ENCODE peak calls at places on chromosome 10, in nine cellular contexts. T is naive thymus-derived CD8-positive, alpha-beta T cell; D is upper lobe of right lung; H is activated naive CD4-positive, alpha-beta T cell treated with anti-CD3 and anti-CD28 coated beads, Interleukin-2, amount 50 U/mL, for 72 hours; G is activated B cell treated with CpG ODN at 0.5 μM for 24 hours; X is stimulated activated naive B cell treated with anti-CD40 and anti-IgM and Interleukin-4, amounts not matched to agents 10 μg/mL and 1 μg/mL and 100 μg/mL, for 72 hours; E is heart right ventricle; Y is activated CD4-positive, alpha-beta T cell treated with anti-CD3 and anti-CD28 coated beads for 36 hours; V is gastroesophageal sphincter. M is an unnamed sample.

GRCh38 chr10:107749235-107749634 is 584.7 kb upstream of the SORCS1 start:
- ATAC-seq in T (no peak), D (no peak), H (no peak), G (no peak), X (no peak), E (no peak), Y (no peak), V (no peak), M (no peak)

GRCh38 chr10:16995867-16996529 is 133.6 kb downstream of the CUBN start:
- ATAC-seq in T (peak; percentile 82), D (peak; percentile 59), H (no peak), G (no peak), X (no peak), E (peak; percentile 88), Y (no peak), V (peak; percentile 57), M (no peak)

GRCh38 chr10:129023057-129023456 is 444.0 kb upstream of the MGMT start:
- ATAC-seq in T (no peak), D (no peak), H (no peak), G (no peak), X (no peak), E (peak; percentile 90), Y (no peak), V (peak; percentile 59), M (no peak)

GRCh38 chr10:129105266-129105665 is 361.8 kb upstream of the MGMT start:
- ATAC-seq in T (no peak), D (no peak), H (no peak), G (no peak), X (no peak), E (no peak), Y (no peak), V (no peak), M (no peak)

GRCh38 chr10:57336865-57337264 is 930.8 kb downstream of the IPMK start:
- ATAC-seq in T (no peak), D (no peak), H (no peak), G (no peak), X (no peak), E (no peak), Y (no peak), V (no peak), M (no peak)

GRCh38 chr10:23191764-23192395 is at the start of gene PTF1A:
- ATAC-seq in T (no peak), D (no peak), H (no peak), G (no peak), X (no peak), E (no peak), Y (no peak), V (no peak), M (no peak)

GRCh38 chr10:58608826-58609225 is 96.2 kb downstream of the BICC1 start:
- ATAC-seq in T (no peak), D (no peak), H (no peak), G (no peak), X (no peak), E (no peak), Y (no peak), V (no peak), M (no peak)

GRCh38 chr10:43371418-43371817 is at the start of gene FXYD4:
- ATAC-seq in T (no peak), D (peak; percentile 58), H (no peak), G (no peak), X (no peak), E (no peak), Y (no peak), V (no peak), M (peak; percentile 18)

GRCh38 chr10:126898460-126898859 is 6.8 kb upstream of the DOCK1 start:
- ATAC-seq in T (no peak), D (no peak), H (no peak), G (no peak), X (no peak), E (no peak), Y (no peak), V (no peak), M (no peak)

GRCh38 chr10:100730739-100731602 is 14.4 kb upstream of the PAX2 start:
- ATAC-seq in T (peak; percentile 73), D (peak; percentile 75), H (peak; percentile 65), G (peak; percentile 85), X (peak; percentile 94), E (peak; percentile 22), Y (peak; percentile 68), V (no peak), M (peak; percentile 72)

GRCh38 chr10:103881420-103882284 is 26.3 kb upstream of the SH3PXD2A start:
- ATAC-seq in T (no peak), D (no peak), H (peak; percentile 30), G (no peak), X (no peak), E (peak; percentile 53), Y (no peak), V (no peak), M (no peak)

GRCh38 chr10:128596906-128597305 is 470.7 kb upstream of the MKI67 start:
- ATAC-seq in T (no peak), D (no peak), H (no peak), G (no peak), X (no peak), E (no peak), Y (no peak), V (no peak), M (no peak)

GRCh38 chr10:6191569-6191968 is 11.2 kb upstream of the PFKFB3 start:
- ATAC-seq in T (no peak), D (no peak), H (no peak), G (no peak), X (no peak), E (no peak), Y (no peak), V (no peak), M (no peak)

GRCh38 chr10:122013311-122013780 is 24.4 kb downstream of the TACC2 start:
- ATAC-seq in T (no peak), D (peak; percentile 49), H (no peak), G (no peak), X (no peak), E (peak; percentile 83), Y (no peak), V (no peak), M (no peak)

GRCh38 chr10:1043532-1043995 is 5.4 kb downstream of the IDI1 start:
- ATAC-seq in T (peak; percentile 34), D (peak; percentile 84), H (peak; percentile 30), G (peak; percentile 66), X (peak; percentile 72), E (peak; percentile 77), Y (peak; percentile 48), V (peak; percentile 69), M (peak; percentile 79)

GRCh38 chr10:109207361-109207760 is 716.0 kb downstream of the XPNPEP1 start:
- ATAC-seq in T (no peak), D (no peak), H (no peak), G (no peak), X (no peak), E (no peak), Y (no peak), V (no peak), M (no peak)

GRCh38 chr10:17784701-17785100 is 24.4 kb upstream of the MRC1 start:
- ATAC-seq in T (no peak), D (peak; percentile 50), H (no peak), G (no peak), X (no peak), E (no peak), Y (no peak), V (no peak), M (no peak)

GRCh38 chr10:32940321-32941264 is 17.4 kb downstream of the ITGB1 start:
- ATAC-seq in T (no peak), D (no peak), H (no peak), G (no peak), X (peak; percentile 69), E (no peak), Y (no peak), V (no peak), M (peak; percentile 44)

GRCh38 chr10:129809841-129810240 is 154.2 kb downstream of the EBF3 start:
- ATAC-seq in T (no peak), D (no peak), H (no peak), G (no peak), X (no peak), E (no peak), Y (no peak), V (no peak), M (no peak)

GRCh38 chr10:53025172-53025651 is 252.6 kb upstream of the MBL2 start:
- ATAC-seq in T (no peak), D (no peak), H (no peak), G (no peak), X (no peak), E (no peak), Y (no peak), V (no peak), M (no peak)

GRCh38 chr10:6643962-6644361 is 63.9 kb upstream of the PRKCQ start:
- ATAC-seq in T (no peak), D (no peak), H (peak; percentile 82), G (no peak), X (no peak), E (no peak), Y (peak; percentile 64), V (no peak), M (no peak)

GRCh38 chr10:1256139-1256720 is 200.0 kb downstream of the WDR37 start:
- ATAC-seq in T (no peak), D (no peak), H (no peak), G (no peak), X (no peak), E (no peak), Y (no peak), V (no peak), M (no peak)

GRCh38 chr10:26890956-26891355 is 30.2 kb upstream of the ABI1 start:
- ATAC-seq in T (peak; percentile 30), D (peak; percentile 60), H (peak; percentile 82), G (peak; percentile 39), X (peak; percentile 53), E (no peak), Y (peak; percentile 70), V (no peak), M (peak; percentile 44)

GRCh38 chr10:101495324-101495925 is 92.6 kb downstream of the POLL start:
- ATAC-seq in T (no peak), D (no peak), H (no peak), G (no peak), X (no peak), E (no peak), Y (no peak), V (no peak), M (no peak)

GRCh38 chr10:102434251-102434913 is 2.0 kb upstream of the CUEDC2 start:
- ATAC-seq in T (no peak), D (peak; percentile 12), H (no peak), G (no peak), X (no peak), E (peak; percentile 8), Y (no peak), V (no peak), M (no peak)

GRCh38 chr10:62082729-62083412 is 181.4 kb downstream of the ARID5B start:
- ATAC-seq in T (peak; percentile 84), D (peak; percentile 60), H (peak; percentile 73), G (peak; percentile 48), X (peak; percentile 69), E (peak; percentile 57), Y (peak; percentile 78), V (peak; percentile 28), M (peak; percentile 78)

GRCh38 chr10:102419561-102420442 is 834 bp upstream of the FBXL15 start:
- ATAC-seq in T (peak; percentile 22), D (no peak), H (no peak), G (peak; percentile 11), X (no peak), E (peak; percentile 26), Y (no peak), V (no peak), M (no peak)

GRCh38 chr10:22704348-22705341 is 9.7 kb downstream of the PIP4K2A start:
- ATAC-seq in T (peak; percentile 26), D (peak; percentile 56), H (no peak), G (peak; percentile 74), X (peak; percentile 88), E (no peak), Y (no peak), V (no peak), M (peak; percentile 87)

GRCh38 chr10:119393845-119394244 is 148.7 kb downstream of the RGS10 start:
- ATAC-seq in T (no peak), D (no peak), H (no peak), G (no peak), X (no peak), E (no peak), Y (peak; percentile 14), V (no peak), M (no peak)

GRCh38 chr10:6123467-6124042 is 34.7 kb downstream of the RBM17 start:
- ATAC-seq in T (no peak), D (peak; percentile 46), H (no peak), G (no peak), X (peak; percentile 74), E (no peak), Y (no peak), V (peak; percentile 23), M (peak; percentile 63)

GRCh38 chr10:11150255-11150731 is 132.6 kb downstream of the CELF2 start:
- ATAC-seq in T (peak; percentile 68), D (no peak), H (peak; percentile 45), G (no peak), X (no peak), E (no peak), Y (peak; percentile 21), V (no peak), M (no peak)